ENCODE peak calls at places on chromosomes 5 and 9, in six cellular contexts. D, B, M, F, G and W are unnamed samples.
A peak's percentile ranks its signal among the peaks of the same experiment; 100 is the strongest.

GRCh38 chr9:120439147-120439546 is 140.8 kb downstream of the CDK5RAP2 start:
- DNase-seq in B (peak; percentile 28), M (no peak), G (no peak), D (peak; percentile 38), F (peak; percentile 13), W (no peak)

GRCh38 chr9:101220341-101220740 is 164.5 kb downstream of the BAAT start:
- DNase-seq in G (no peak), F (no peak), B (no peak), M (no peak), D (no peak), W (no peak)

GRCh38 chr5:82351754-82352145 is 73.6 kb upstream of the RPS23 start:
- DNase-seq in B (peak; percentile 78), G (no peak), D (peak; percentile 72), M (no peak), F (peak; percentile 61), W (no peak)

GRCh38 chr5:141478321-141478945 is 2.7 kb downstream of the PCDHGC3 start:
- DNase-seq in G (no peak), F (peak; percentile 46), B (no peak), M (no peak), D (no peak), W (no peak)

GRCh38 chr9:136202449-136203405 is 2.2 kb downstream of the LHX3 start:
- DNase-seq in B (no peak), F (no peak), D (no peak), G (no peak), M (no peak), W (peak; percentile 55)

GRCh38 chr9:137970686-137971476 is 93.3 kb downstream of the CACNA1B start:
- DNase-seq in D (no peak), B (no peak), F (no peak), G (no peak), M (no peak), W (no peak)

GRCh38 chr5:82018462-82018861 is 46.6 kb downstream of the ATG10 start:
- DNase-seq in M (peak; percentile 4), G (no peak), F (no peak), B (peak; percentile 49), D (no peak), W (no peak)

GRCh38 chr5:109863752-109864151 is 174.0 kb downstream of the MAN2A1 start:
- DNase-seq in F (no peak), M (no peak), B (no peak), G (no peak), D (no peak), W (no peak)

GRCh38 chr5:31707294-31707693 is 68.4 kb downstream of the PDZD2 start:
- DNase-seq in D (no peak), F (no peak), G (no peak), B (no peak), M (no peak), W (no peak)

GRCh38 chr5:127746756-127747155 is 43.6 kb downstream of the CCDC192 start:
- DNase-seq in G (no peak), D (peak; percentile 61), B (no peak), M (no peak), F (peak; percentile 16), W (no peak)

GRCh38 chr5:96088676-96089075 is 127.0 kb upstream of the ELL2 start:
- DNase-seq in M (no peak), B (no peak), G (no peak), F (no peak), D (no peak), W (no peak)

GRCh38 chr5:137710086-137710485 is 25.8 kb downstream of the KLHL3 start:
- DNase-seq in M (no peak), G (no peak), B (no peak), D (no peak), F (no peak), W (no peak)

GRCh38 chr9:37953775-37954437 is 50.0 kb upstream of the SLC25A51 start:
- DNase-seq in M (peak; percentile 55), G (peak; percentile 17), D (no peak), B (no peak), F (peak; percentile 91), W (no peak)

GRCh38 chr5:149114403-149115312 is 26.6 kb upstream of the ABLIM3 start:
- DNase-seq in G (no peak), D (peak; percentile 73), M (peak; percentile 81), B (peak; percentile 85), F (peak; percentile 56), W (no peak)

GRCh38 chr5:1874820-1875219 is 7.9 kb downstream of the IRX4 start:
- DNase-seq in D (peak; percentile 80), B (peak; percentile 69), M (no peak), G (no peak), F (no peak), W (no peak)

GRCh38 chr5:177089146-177089545 is 2.4 kb downstream of the FGFR4 start:
- DNase-seq in G (no peak), F (no peak), B (no peak), D (no peak), M (no peak), W (peak; percentile 79)

GRCh38 chr5:134541736-134542376 is 16.4 kb downstream of the JADE2 start:
- DNase-seq in M (no peak), G (no peak), B (peak; percentile 87), D (no peak), F (peak; percentile 66), W (peak; percentile 74)

GRCh38 chr9:116901260-116901659 is 214.2 kb downstream of the TRIM32 start:
- DNase-seq in D (no peak), G (no peak), F (no peak), B (no peak), M (no peak), W (no peak)

GRCh38 chr5:120919017-120919416 is 454.9 kb downstream of the PRR16 start:
- DNase-seq in B (no peak), D (no peak), F (no peak), M (no peak), G (no peak), W (no peak)

GRCh38 chr5:128228506-128228905 is 144.9 kb downstream of the SLC12A2 start:
- DNase-seq in B (no peak), D (no peak), G (no peak), M (no peak), F (no peak), W (no peak)

GRCh38 chr5:166907314-166907713 is 1384.1 kb upstream of the WWC1 start:
- DNase-seq in D (no peak), G (no peak), M (no peak), B (no peak), F (no peak), W (no peak)

GRCh38 chr9:89978185-89978584 is 373.4 kb downstream of the GADD45G start:
- DNase-seq in M (no peak), G (no peak), F (no peak), B (peak; percentile 30), D (no peak), W (no peak)

GRCh38 chr9:125854553-125855275 is 107.5 kb downstream of the PBX3 start:
- DNase-seq in F (no peak), G (no peak), B (no peak), M (no peak), D (no peak), W (no peak)

GRCh38 chr5:73444499-73445432 is 3.8 kb downstream of the FOXD1 start:
- DNase-seq in F (no peak), M (no peak), G (no peak), B (no peak), D (no peak), W (no peak)